ENCODE peak calls at places on chromosome 13, in four cellular contexts. V, F, I and P are unnamed samples.
A peak's percentile ranks its signal among the peaks of the same experiment; 100 is the strongest.

GRCh38 chr13:83248751-83249150 is 633.5 kb downstream of the SLITRK1 start:
- DNase-seq in V (no peak), F (no peak), I (no peak), P (peak; percentile 45)

GRCh38 chr13:65034266-65034665 is 2195.9 kb downstream of the PCDH9 start:
- DNase-seq in V (no peak), F (no peak), I (no peak), P (peak; percentile 18)

GRCh38 chr13:99067160-99067985 is 89.5 kb upstream of the DOCK9 start:
- DNase-seq in V (peak; percentile 48), F (no peak), I (no peak), P (no peak)

GRCh38 chr13:50892162-50892944 is 17.2 kb upstream of the RNASEH2B start:
- DNase-seq in V (no peak), F (no peak), I (no peak), P (no peak)

GRCh38 chr13:99307247-99307646 is at the start of gene GPR183:
- DNase-seq in V (peak; percentile 35), F (no peak), I (no peak), P (no peak)

GRCh38 chr13:103883698-103884097 is 817.5 kb upstream of the SLC10A2 start:
- DNase-seq in V (peak; percentile 7), F (no peak), I (no peak), P (no peak)

GRCh38 chr13:62046512-62046911 is 630.9 kb upstream of the PCDH20 start:
- DNase-seq in V (no peak), F (no peak), I (no peak), P (no peak)

GRCh38 chr13:51359352-51359751 is 19.9 kb downstream of the SERPINE3 start:
- DNase-seq in V (no peak), F (no peak), I (no peak), P (no peak)